ENCODE peak calls at places on chromosome 18, in seven cellular contexts. M is lower lobe of right lung, F is adrenal gland, A is A549, N is psoas muscle, P is thyroid gland, K is neural progenitor cell. V is an unnamed sample.

GRCh38 chr18:23126352-23127056 is 8.8 kb upstream of the CABLES1 start:
- DNase-seq in F (no peak), A (no peak), M (no peak), N (no peak), P (no peak), K (no peak), V (peak; percentile 27)

GRCh38 chr18:47150029-47150823 is at the start of gene HDHD2:
- DNase-seq in N (peak; percentile 94), A (peak; percentile 58), K (peak; percentile 91), F (peak; percentile 83), M (peak; percentile 88), P (peak; percentile 80), V (peak; percentile 79)

GRCh38 chr18:51151568-51152511 is 45.6 kb downstream of the MEX3C start:
- DNase-seq in P (no peak), N (no peak), A (no peak), K (no peak), F (no peak), M (no peak), V (no peak)

GRCh38 chr18:10074122-10074521 is 160.3 kb downstream of the VAPA start:
- DNase-seq in F (no peak), K (no peak), N (no peak), M (no peak), A (no peak), P (no peak), V (no peak)

GRCh38 chr18:59388817-59389216 is 29.8 kb upstream of the LMAN1 start:
- DNase-seq in K (no peak), N (no peak), F (no peak), A (no peak), M (no peak), P (no peak), V (no peak)

GRCh38 chr18:53795610-53796009 is 428.9 kb downstream of the MBD2 start:
- DNase-seq in A (no peak), N (no peak), K (no peak), M (no peak), P (no peak), F (no peak), V (no peak)

GRCh38 chr18:6729247-6730091 is at the start of gene ARHGAP28:
- DNase-seq in F (peak; percentile 82), N (peak; percentile 93), K (peak; percentile 96), M (peak; percentile 87), P (peak; percentile 87), A (peak; percentile 5), V (peak; percentile 93)

GRCh38 chr18:23337599-23338444 is 115.3 kb upstream of the RIOK3 start:
- DNase-seq in M (no peak), P (no peak), N (no peak), A (no peak), F (no peak), K (peak; percentile 42), V (no peak)

DNA sequence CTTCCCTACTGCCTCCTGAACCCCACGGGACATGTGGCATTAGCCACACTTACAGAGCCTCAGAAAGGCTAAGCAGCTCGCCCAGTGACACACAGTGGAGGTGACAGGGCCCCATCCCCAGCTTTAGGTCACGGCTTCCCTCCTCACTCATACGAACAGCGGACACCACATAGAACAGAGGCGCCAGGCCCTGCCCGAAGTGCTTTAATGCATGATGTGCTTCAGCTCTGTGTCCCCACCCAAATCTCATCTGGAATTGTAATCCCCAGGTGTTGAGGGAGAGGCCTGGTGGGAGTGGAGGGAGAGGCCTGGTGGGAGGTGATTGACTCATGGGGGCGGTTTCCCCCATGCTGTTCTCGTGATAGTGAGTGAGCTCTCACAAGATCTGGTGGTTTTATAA is 135.3 kb downstream of the PTGR3 start:
- DNase-seq in K (no peak), M (no peak), A (no peak), F (no peak), P (no peak), N (no peak), V (no peak)
- H3K9me3 ChIP-seq in K (no peaks in the 10 kb centered on the region), M (peaks cover 12% of the 10 kb centered on the region), A (peaks cover 5% of the 10 kb centered on the region), F (no peaks in the 10 kb centered on the region), P (no peaks in the 10 kb centered on the region), N (peaks cover 10% of the 10 kb centered on the region), V (no peaks in the 10 kb centered on the region)

GRCh38 chr18:5195656-5196055 is 1.4 kb downstream of the AKAIN1 start:
- DNase-seq in N (no peak), P (no peak), K (peak; percentile 3), A (no peak), M (no peak), F (no peak), V (no peak)

GRCh38 chr18:5197032-5197434 is at the start of gene AKAIN1:
- DNase-seq in K (peak; percentile 95), P (peak; percentile 7), A (peak; percentile 0), N (no peak), M (no peak), F (peak; percentile 60), V (no peak)

GRCh38 chr18:5196253-5197031 is 615 bp downstream of the AKAIN1 start:
- DNase-seq in A (no peak), M (no peak), F (peak; percentile 19), N (no peak), P (no peak), K (peak; percentile 72), V (no peak)

DNA sequence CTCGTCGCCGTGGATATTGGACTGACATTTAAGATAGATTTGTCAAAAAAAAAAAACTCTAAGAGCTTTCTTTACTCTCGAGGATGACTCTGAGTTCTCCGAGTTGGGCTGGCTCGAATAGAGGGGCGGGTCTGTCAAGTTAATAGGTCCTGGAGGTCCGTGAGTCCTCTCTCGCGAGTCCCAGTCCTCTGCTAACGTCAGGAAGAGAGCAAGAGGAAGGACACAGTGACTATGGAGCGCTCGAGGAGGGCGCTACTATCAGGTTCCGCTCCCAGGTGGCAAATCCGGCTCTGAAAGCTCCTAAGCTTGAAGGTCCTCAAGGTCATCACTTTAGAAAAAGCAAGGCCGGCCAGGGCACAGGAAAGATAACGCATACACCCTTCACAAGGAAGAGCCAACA is 404 bp upstream of the AKAIN1 start:
- DNase-seq in F (no peak), M (no peak), A (no peak), N (no peak), P (no peak), K (no peak), V (no peak)
- H3K4me3 ChIP-seq in F (no peak overlapping the region), M (no peak overlapping the region), A (no peak overlapping the region), N (no peak overlapping the region), P (no peak overlapping the region), K (peak overlapping the region; percentile 49), V (no peak overlapping the region)

GRCh38 chr18:8412117-8412516 is 197.1 kb upstream of the RAB12 start:
- DNase-seq in N (no peak), P (no peak), A (no peak), F (no peak), K (no peak), M (no peak), V (no peak)
- H3K9me3 ChIP-seq in N (peaks cover 27% of the 10 kb centered on the region), P (no peaks in the 10 kb centered on the region), A (peaks cover 19% of the 10 kb centered on the region), F (no peaks in the 10 kb centered on the region), K (peaks cover 6% of the 10 kb centered on the region), M (peaks cover 26% of the 10 kb centered on the region), V (no peaks in the 10 kb centered on the region)

GRCh38 chr18:58241026-58241679 is 197.1 kb downstream of the NEDD4L start:
- DNase-seq in F (no peak), N (no peak), P (no peak), A (no peak), M (no peak), K (no peak), V (no peak)

GRCh38 chr18:58242435-58242834 is 198.4 kb downstream of the NEDD4L start:
- DNase-seq in A (no peak), P (no peak), F (no peak), N (no peak), M (no peak), K (no peak), V (no peak)

GRCh38 chr18:58243401-58243800 is 199.4 kb downstream of the NEDD4L start:
- DNase-seq in N (no peak), P (no peak), F (no peak), A (no peak), M (no peak), K (no peak), V (no peak)

GRCh38 chr18:58242978-58243377 is 199.0 kb downstream of the NEDD4L start:
- DNase-seq in K (no peak), A (no peak), P (no peak), M (no peak), N (no peak), F (no peak), V (no peak)

GRCh38 chr18:58241877-58242276 is 197.9 kb downstream of the NEDD4L start:
- DNase-seq in F (no peak), N (no peak), P (no peak), K (no peak), M (no peak), A (no peak), V (peak; percentile 32)
- H3K4me3 ChIP-seq in F (no peak overlapping the region), N (no peak overlapping the region), P (no peak overlapping the region), K (no peak overlapping the region), M (no peak overlapping the region), A (no peak overlapping the region), V (no peak overlapping the region)

GRCh38 chr18:78584167-78585022 is 395.2 kb upstream of the SALL3 start:
- DNase-seq in M (no peak), F (no peak), N (no peak), K (no peak), P (no peak), A (no peak), V (no peak)
- H3K9me3 ChIP-seq in M (no peaks in the 10 kb centered on the region), F (no peaks in the 10 kb centered on the region), N (no peaks in the 10 kb centered on the region), K (no peaks in the 10 kb centered on the region), P (no peaks in the 10 kb centered on the region), A (no peaks in the 10 kb centered on the region), V (no peaks in the 10 kb centered on the region)

GRCh38 chr18:55406374-55407045 is 181.5 kb downstream of the TCF4 start:
- DNase-seq in M (no peak), N (peak; percentile 50), F (no peak), A (no peak), K (no peak), P (no peak), V (no peak)
- H3K4me3 ChIP-seq in M (peak overlapping the region; percentile 12), N (peak overlapping the region; percentile 64), F (no peak overlapping the region), A (no peak overlapping the region), K (no peak overlapping the region), P (no peak overlapping the region), V (no peak overlapping the region)